ENCODE peak calls at places on chromosome 13, in seven cellular contexts. One of them, this sample, is unnamed.

GRCh38 chr13:91817250-91817649 is 418.8 kb downstream of the GPC5 start:
- DNase-seq in SK-N-SH: peak; percentile 17
- DNase-seq in BJ: no peak
- DNase-seq in right lobe of liver: no peak
- DNase-seq in nephron progenitor cell: no peak
- DNase-seq in AG10803: no peak
- DNase-seq in pancreas: no peak
- DNase-seq in this sample: no peak

GRCh38 chr13:92677571-92677970 is 549.0 kb upstream of the GPC6 start:
- DNase-seq in SK-N-SH: no peak
- DNase-seq in BJ: no peak
- DNase-seq in right lobe of liver: no peak
- DNase-seq in nephron progenitor cell: peak; percentile 6
- DNase-seq in AG10803: no peak
- DNase-seq in pancreas: no peak
- DNase-seq in this sample: no peak

GRCh38 chr13:91596832-91597231 is 198.4 kb downstream of the GPC5 start:
- DNase-seq in SK-N-SH: no peak
- DNase-seq in BJ: no peak
- DNase-seq in right lobe of liver: no peak
- DNase-seq in nephron progenitor cell: peak; percentile 29
- DNase-seq in AG10803: no peak
- DNase-seq in pancreas: no peak
- DNase-seq in this sample: no peak

GRCh38 chr13:80123945-80124344 is 217.0 kb downstream of the SPRY2 start:
- DNase-seq in SK-N-SH: no peak
- DNase-seq in BJ: no peak
- DNase-seq in right lobe of liver: no peak
- DNase-seq in nephron progenitor cell: no peak
- DNase-seq in AG10803: no peak
- DNase-seq in pancreas: no peak
- DNase-seq in this sample: no peak

GRCh38 chr13:98459171-98459681 is 117.7 kb downstream of the STK24 start:
- DNase-seq in SK-N-SH: no peak
- DNase-seq in BJ: no peak
- DNase-seq in right lobe of liver: no peak
- DNase-seq in nephron progenitor cell: no peak
- DNase-seq in AG10803: no peak
- DNase-seq in pancreas: no peak
- DNase-seq in this sample: no peak

GRCh38 chr13:47215741-47216140 is 318.9 kb upstream of the HTR2A start:
- DNase-seq in SK-N-SH: no peak
- DNase-seq in BJ: peak; percentile 61
- DNase-seq in right lobe of liver: no peak
- DNase-seq in nephron progenitor cell: no peak
- DNase-seq in AG10803: peak; percentile 88
- DNase-seq in pancreas: no peak
- DNase-seq in this sample: no peak

GRCh38 chr13:100274942-100275506 is 186.1 kb downstream of the PCCA start:
- DNase-seq in SK-N-SH: no peak
- DNase-seq in BJ: no peak
- DNase-seq in right lobe of liver: no peak
- DNase-seq in nephron progenitor cell: no peak
- DNase-seq in AG10803: no peak
- DNase-seq in pancreas: no peak
- DNase-seq in this sample: no peak

GRCh38 chr13:33677215-33677614 is 140.7 kb upstream of the RFC3 start:
- DNase-seq in SK-N-SH: no peak
- DNase-seq in BJ: no peak
- DNase-seq in right lobe of liver: no peak
- DNase-seq in nephron progenitor cell: no peak
- DNase-seq in AG10803: no peak
- DNase-seq in pancreas: no peak
- DNase-seq in this sample: no peak

GRCh38 chr13:61286148-61286745 is 129.4 kb downstream of the PCDH20 start:
- DNase-seq in SK-N-SH: peak; percentile 4
- DNase-seq in BJ: no peak
- DNase-seq in right lobe of liver: no peak
- DNase-seq in nephron progenitor cell: no peak
- DNase-seq in AG10803: no peak
- DNase-seq in pancreas: no peak
- DNase-seq in this sample: no peak

GRCh38 chr13:20772401-20773131 is 1.2 kb downstream of the EEF1AKMT1 start:
- DNase-seq in SK-N-SH: no peak
- DNase-seq in BJ: no peak
- DNase-seq in right lobe of liver: no peak
- DNase-seq in nephron progenitor cell: no peak
- DNase-seq in AG10803: peak; percentile 9
- DNase-seq in pancreas: no peak
- DNase-seq in this sample: no peak

GRCh38 chr13:23656637-23657036 is 86.4 kb downstream of the TNFRSF19 start:
- DNase-seq in SK-N-SH: peak; percentile 77
- DNase-seq in BJ: peak; percentile 41
- DNase-seq in right lobe of liver: no peak
- DNase-seq in nephron progenitor cell: no peak
- DNase-seq in AG10803: peak; percentile 73
- DNase-seq in pancreas: no peak
- DNase-seq in this sample: peak; percentile 77

GRCh38 chr13:79194272-79194671 is 211.8 kb downstream of the RBM26 start:
- DNase-seq in SK-N-SH: no peak
- DNase-seq in BJ: no peak
- DNase-seq in right lobe of liver: no peak
- DNase-seq in nephron progenitor cell: no peak
- DNase-seq in AG10803: no peak
- DNase-seq in pancreas: no peak
- DNase-seq in this sample: no peak

GRCh38 chr13:37534181-37534580 is 64.4 kb downstream of the POSTN start:
- DNase-seq in SK-N-SH: no peak
- DNase-seq in BJ: no peak
- DNase-seq in right lobe of liver: no peak
- DNase-seq in nephron progenitor cell: no peak
- DNase-seq in AG10803: peak; percentile 79
- DNase-seq in pancreas: no peak
- DNase-seq in this sample: no peak

GRCh38 chr13:110014719-110015118 is 228.3 kb upstream of the IRS2 start:
- DNase-seq in SK-N-SH: no peak
- DNase-seq in BJ: no peak
- DNase-seq in right lobe of liver: no peak
- DNase-seq in nephron progenitor cell: no peak
- DNase-seq in AG10803: no peak
- DNase-seq in pancreas: no peak
- DNase-seq in this sample: no peak

GRCh38 chr13:49679244-49679643 is 12.0 kb downstream of the EBPL start:
- DNase-seq in SK-N-SH: no peak
- DNase-seq in BJ: no peak
- DNase-seq in right lobe of liver: no peak
- DNase-seq in nephron progenitor cell: no peak
- DNase-seq in AG10803: no peak
- DNase-seq in pancreas: no peak
- DNase-seq in this sample: no peak

GRCh38 chr13:112668924-112669323 is 20.9 kb upstream of the ATP11A start:
- DNase-seq in SK-N-SH: no peak
- DNase-seq in BJ: no peak
- DNase-seq in right lobe of liver: peak; percentile 28
- DNase-seq in nephron progenitor cell: no peak
- DNase-seq in AG10803: no peak
- DNase-seq in pancreas: no peak
- DNase-seq in this sample: no peak

GRCh38 chr13:24742294-24742693 is 21.7 kb upstream of the RNF17 start:
- DNase-seq in SK-N-SH: no peak
- DNase-seq in BJ: no peak
- DNase-seq in right lobe of liver: no peak
- DNase-seq in nephron progenitor cell: peak; percentile 37
- DNase-seq in AG10803: no peak
- DNase-seq in pancreas: no peak
- DNase-seq in this sample: no peak

GRCh38 chr13:32246468-32246867 is 68.7 kb downstream of the ZAR1L start:
- DNase-seq in SK-N-SH: peak; percentile 48
- DNase-seq in BJ: no peak
- DNase-seq in right lobe of liver: peak; percentile 66
- DNase-seq in nephron progenitor cell: peak; percentile 62
- DNase-seq in AG10803: peak; percentile 59
- DNase-seq in pancreas: no peak
- DNase-seq in this sample: peak; percentile 24

GRCh38 chr13:109743706-109744453 is 42.5 kb downstream of the IRS2 start:
- DNase-seq in SK-N-SH: peak; percentile 79
- DNase-seq in BJ: peak; percentile 26
- DNase-seq in right lobe of liver: no peak
- DNase-seq in nephron progenitor cell: no peak
- DNase-seq in AG10803: peak; percentile 66
- DNase-seq in pancreas: no peak
- DNase-seq in this sample: no peak

GRCh38 chr13:33249066-33249465 is 36.5 kb downstream of the STARD13 start:
- DNase-seq in SK-N-SH: no peak
- DNase-seq in BJ: no peak
- DNase-seq in right lobe of liver: no peak
- DNase-seq in nephron progenitor cell: no peak
- DNase-seq in AG10803: peak; percentile 30
- DNase-seq in pancreas: no peak
- DNase-seq in this sample: no peak

GRCh38 chr13:66887088-66887487 is 343.0 kb downstream of the PCDH9 start:
- DNase-seq in SK-N-SH: peak; percentile 8
- DNase-seq in BJ: peak; percentile 9
- DNase-seq in right lobe of liver: no peak
- DNase-seq in nephron progenitor cell: no peak
- DNase-seq in AG10803: peak; percentile 0
- DNase-seq in pancreas: no peak
- DNase-seq in this sample: no peak

GRCh38 chr13:46685006-46685730 is 111.8 kb downstream of the ESD start:
- DNase-seq in SK-N-SH: no peak
- DNase-seq in BJ: no peak
- DNase-seq in right lobe of liver: no peak
- DNase-seq in nephron progenitor cell: no peak
- DNase-seq in AG10803: no peak
- DNase-seq in pancreas: no peak
- DNase-seq in this sample: no peak

DNA sequence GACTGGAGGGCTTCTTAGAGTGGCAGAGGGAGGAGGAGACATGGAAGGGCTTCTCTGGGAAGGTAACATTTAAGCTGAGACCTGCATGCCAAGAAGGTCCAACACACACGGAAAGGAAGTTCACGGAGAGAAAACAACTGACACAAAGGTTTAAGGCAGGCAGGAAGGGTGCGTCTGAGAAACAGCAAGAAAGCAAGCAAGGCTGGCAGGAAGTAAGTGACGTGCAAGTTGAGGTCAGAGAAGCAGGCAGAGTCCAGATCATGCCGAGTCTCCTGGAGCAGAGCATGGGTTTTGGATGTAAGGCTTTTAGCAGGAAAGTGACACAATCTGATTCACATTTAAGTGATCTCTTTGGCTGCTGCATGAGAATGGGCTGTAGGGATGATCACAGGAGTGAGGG is 60.5 kb downstream of the ATP7B start:
- DNase-seq in SK-N-SH: no peak
- DNase-seq in BJ: no peak
- DNase-seq in right lobe of liver: no peak
- DNase-seq in nephron progenitor cell: no peak
- DNase-seq in AG10803: no peak
- DNase-seq in pancreas: no peak
- DNase-seq in this sample: no peak
- TF ChIP-seq CTCF in SK-N-SH: no peak
- TF ChIP-seq CTCF in BJ: no peak
- TF ChIP-seq CTCF in right lobe of liver: no peak
- TF ChIP-seq CTCF in nephron progenitor cell: no peak
- TF ChIP-seq CTCF in AG10803: no peak
- TF ChIP-seq CTCF in pancreas: no peak
- TF ChIP-seq CTCF in this sample: no peak

GRCh38 chr13:101783554-101783953 is 331.1 kb downstream of the ITGBL1 start:
- DNase-seq in SK-N-SH: no peak
- DNase-seq in BJ: no peak
- DNase-seq in right lobe of liver: no peak
- DNase-seq in nephron progenitor cell: no peak
- DNase-seq in AG10803: no peak
- DNase-seq in pancreas: no peak
- DNase-seq in this sample: no peak

GRCh38 chr13:101784313-101784712 is 331.8 kb downstream of the ITGBL1 start:
- DNase-seq in SK-N-SH: no peak
- DNase-seq in BJ: no peak
- DNase-seq in right lobe of liver: no peak
- DNase-seq in nephron progenitor cell: no peak
- DNase-seq in AG10803: no peak
- DNase-seq in pancreas: no peak
- DNase-seq in this sample: no peak

GRCh38 chr13:101785858-101786257 is 333.4 kb downstream of the ITGBL1 start:
- DNase-seq in SK-N-SH: peak; percentile 22
- DNase-seq in BJ: no peak
- DNase-seq in right lobe of liver: peak; percentile 69
- DNase-seq in nephron progenitor cell: peak; percentile 14
- DNase-seq in AG10803: peak; percentile 6
- DNase-seq in pancreas: no peak
- DNase-seq in this sample: peak; percentile 14
- TF ChIP-seq CTCF in SK-N-SH: peak; percentile 56
- TF ChIP-seq CTCF in BJ: no peak
- TF ChIP-seq CTCF in right lobe of liver: peak; percentile 63
- TF ChIP-seq CTCF in nephron progenitor cell: peak; percentile 14
- TF ChIP-seq CTCF in AG10803: peak; percentile 15
- TF ChIP-seq CTCF in pancreas: no peak
- TF ChIP-seq CTCF in this sample: peak; percentile 26

GRCh38 chr13:29730253-29730652 is 120.2 kb downstream of the UBL3 start:
- DNase-seq in SK-N-SH: no peak
- DNase-seq in BJ: no peak
- DNase-seq in right lobe of liver: no peak
- DNase-seq in nephron progenitor cell: no peak
- DNase-seq in AG10803: no peak
- DNase-seq in pancreas: no peak
- DNase-seq in this sample: no peak
- TF ChIP-seq CTCF in SK-N-SH: peak; percentile 19
- TF ChIP-seq CTCF in BJ: no peak
- TF ChIP-seq CTCF in right lobe of liver: no peak
- TF ChIP-seq CTCF in nephron progenitor cell: no peak
- TF ChIP-seq CTCF in AG10803: no peak
- TF ChIP-seq CTCF in pancreas: no peak
- TF ChIP-seq CTCF in this sample: no peak

DNA sequence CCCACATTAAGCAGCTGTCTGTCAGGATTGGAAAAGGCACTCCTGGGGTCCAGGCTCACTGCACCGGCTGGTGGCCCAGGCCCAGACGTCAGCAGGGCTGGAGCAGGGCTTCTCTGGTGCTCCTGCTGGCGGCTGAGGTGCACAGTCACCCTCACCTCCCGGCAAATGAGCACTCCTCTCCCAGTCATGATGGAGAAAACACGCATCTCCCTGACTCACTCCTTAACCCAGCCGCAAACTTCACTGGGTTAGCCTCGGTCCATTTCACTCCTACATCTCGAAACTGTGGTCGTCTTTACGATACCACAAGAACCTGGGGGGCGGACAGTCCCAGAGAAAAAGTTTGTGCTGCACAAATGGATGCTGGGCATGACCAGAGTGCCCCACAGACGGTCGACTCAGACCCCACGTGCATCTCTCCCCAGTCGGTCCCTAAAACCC is 3.3 kb upstream of the RASA3 start:
- DNase-seq in SK-N-SH: no peak
- DNase-seq in BJ: no peak
- DNase-seq in right lobe of liver: no peak
- DNase-seq in nephron progenitor cell: no peak
- DNase-seq in AG10803: no peak
- DNase-seq in pancreas: no peak
- DNase-seq in this sample: no peak
- TF ChIP-seq CTCF in SK-N-SH: no peak
- TF ChIP-seq CTCF in BJ: no peak
- TF ChIP-seq CTCF in right lobe of liver: no peak
- TF ChIP-seq CTCF in nephron progenitor cell: no peak
- TF ChIP-seq CTCF in AG10803: no peak
- TF ChIP-seq CTCF in pancreas: no peak
- TF ChIP-seq CTCF in this sample: no peak

GRCh38 chr13:111049791-111050538 is 65.1 kb upstream of the ARHGEF7 start:
- DNase-seq in SK-N-SH: peak; percentile 32
- DNase-seq in BJ: no peak
- DNase-seq in right lobe of liver: no peak
- DNase-seq in nephron progenitor cell: no peak
- DNase-seq in AG10803: peak; percentile 34
- DNase-seq in pancreas: no peak
- DNase-seq in this sample: peak; percentile 33
- TF ChIP-seq CTCF in SK-N-SH: peak; percentile 65
- TF ChIP-seq CTCF in BJ: peak; percentile 62
- TF ChIP-seq CTCF in right lobe of liver: peak; percentile 44
- TF ChIP-seq CTCF in nephron progenitor cell: peak; percentile 25
- TF ChIP-seq CTCF in AG10803: peak; percentile 56
- TF ChIP-seq CTCF in pancreas: peak; percentile 33
- TF ChIP-seq CTCF in this sample: peak; percentile 61

This sample was measured in heart right ventricle.